ENCODE peak calls at places on chromosome 4, in ten cellular contexts. One of them, this sample, is unnamed.

GRCh38 chr4:166862032-166862431 is 372.3 kb downstream of the SPOCK3 start:
- DNase-seq in stimulated activated CD4-positive, alpha-beta T cell treated with anti-CD3 and anti-CD28 coated beads, TNF-alpha, amount 100 ng/mL, for 1 hour: no peak
- DNase-seq in stomach: no peak
- DNase-seq in NCI-H2107: no peak
- DNase-seq in CD8-positive, alpha-beta T cell: no peak
- DNase-seq in Calu3: no peak
- DNase-seq in sigmoid colon: no peak
- DNase-seq in A549: no peak
- DNase-seq in stimulated activated naive B cell treated with anti-CD40 and anti-IgM and Interleukin-4, amounts not matched to agents 10 μg/mL and 1 μg/mL and 100 μg/mL, for 72 hours: no peak
- DNase-seq in posterior cingulate gyrus: no peak
- DNase-seq in this sample: no peak

GRCh38 chr4:87118826-87119225 is 101.6 kb downstream of the KLHL8 start:
- DNase-seq in stimulated activated CD4-positive, alpha-beta T cell treated with anti-CD3 and anti-CD28 coated beads, TNF-alpha, amount 100 ng/mL, for 1 hour: no peak
- DNase-seq in stomach: no peak
- DNase-seq in NCI-H2107: no peak
- DNase-seq in CD8-positive, alpha-beta T cell: no peak
- DNase-seq in Calu3: no peak
- DNase-seq in sigmoid colon: no peak
- DNase-seq in A549: peak; percentile 21
- DNase-seq in stimulated activated naive B cell treated with anti-CD40 and anti-IgM and Interleukin-4, amounts not matched to agents 10 μg/mL and 1 μg/mL and 100 μg/mL, for 72 hours: no peak
- DNase-seq in posterior cingulate gyrus: no peak
- DNase-seq in this sample: no peak

GRCh38 chr4:83582289-83582756 is 46.4 kb downstream of the GPAT3 start:
- DNase-seq in stimulated activated CD4-positive, alpha-beta T cell treated with anti-CD3 and anti-CD28 coated beads, TNF-alpha, amount 100 ng/mL, for 1 hour: no peak
- DNase-seq in stomach: peak; percentile 54
- DNase-seq in NCI-H2107: peak; percentile 45
- DNase-seq in CD8-positive, alpha-beta T cell: no peak
- DNase-seq in Calu3: peak; percentile 23
- DNase-seq in sigmoid colon: peak; percentile 68
- DNase-seq in A549: peak; percentile 59
- DNase-seq in stimulated activated naive B cell treated with anti-CD40 and anti-IgM and Interleukin-4, amounts not matched to agents 10 μg/mL and 1 μg/mL and 100 μg/mL, for 72 hours: peak; percentile 69
- DNase-seq in posterior cingulate gyrus: no peak
- DNase-seq in this sample: no peak

GRCh38 chr4:114318309-114318708 is 280.3 kb upstream of the UGT8 start:
- DNase-seq in stimulated activated CD4-positive, alpha-beta T cell treated with anti-CD3 and anti-CD28 coated beads, TNF-alpha, amount 100 ng/mL, for 1 hour: no peak
- DNase-seq in stomach: no peak
- DNase-seq in NCI-H2107: no peak
- DNase-seq in CD8-positive, alpha-beta T cell: no peak
- DNase-seq in Calu3: no peak
- DNase-seq in sigmoid colon: no peak
- DNase-seq in A549: peak; percentile 2
- DNase-seq in stimulated activated naive B cell treated with anti-CD40 and anti-IgM and Interleukin-4, amounts not matched to agents 10 μg/mL and 1 μg/mL and 100 μg/mL, for 72 hours: no peak
- DNase-seq in posterior cingulate gyrus: no peak
- DNase-seq in this sample: no peak

GRCh38 chr4:128228021-128228571 is 59.5 kb downstream of the PGRMC2 start:
- DNase-seq in stimulated activated CD4-positive, alpha-beta T cell treated with anti-CD3 and anti-CD28 coated beads, TNF-alpha, amount 100 ng/mL, for 1 hour: no peak
- DNase-seq in stomach: peak; percentile 36
- DNase-seq in NCI-H2107: no peak
- DNase-seq in CD8-positive, alpha-beta T cell: no peak
- DNase-seq in Calu3: peak; percentile 43
- DNase-seq in sigmoid colon: no peak
- DNase-seq in A549: peak; percentile 11
- DNase-seq in stimulated activated naive B cell treated with anti-CD40 and anti-IgM and Interleukin-4, amounts not matched to agents 10 μg/mL and 1 μg/mL and 100 μg/mL, for 72 hours: no peak
- DNase-seq in posterior cingulate gyrus: no peak
- DNase-seq in this sample: no peak

GRCh38 chr4:7383251-7383650 is 51.5 kb downstream of the PSAPL1 start:
- DNase-seq in stimulated activated CD4-positive, alpha-beta T cell treated with anti-CD3 and anti-CD28 coated beads, TNF-alpha, amount 100 ng/mL, for 1 hour: no peak
- DNase-seq in stomach: no peak
- DNase-seq in NCI-H2107: no peak
- DNase-seq in CD8-positive, alpha-beta T cell: no peak
- DNase-seq in Calu3: no peak
- DNase-seq in sigmoid colon: no peak
- DNase-seq in A549: no peak
- DNase-seq in stimulated activated naive B cell treated with anti-CD40 and anti-IgM and Interleukin-4, amounts not matched to agents 10 μg/mL and 1 μg/mL and 100 μg/mL, for 72 hours: no peak
- DNase-seq in posterior cingulate gyrus: peak; percentile 80
- DNase-seq in this sample: peak; percentile 72

GRCh38 chr4:16289872-16290554 is 63.7 kb upstream of the TAPT1 start:
- DNase-seq in stimulated activated CD4-positive, alpha-beta T cell treated with anti-CD3 and anti-CD28 coated beads, TNF-alpha, amount 100 ng/mL, for 1 hour: no peak
- DNase-seq in stomach: no peak
- DNase-seq in NCI-H2107: no peak
- DNase-seq in CD8-positive, alpha-beta T cell: no peak
- DNase-seq in Calu3: no peak
- DNase-seq in sigmoid colon: no peak
- DNase-seq in A549: peak; percentile 17
- DNase-seq in stimulated activated naive B cell treated with anti-CD40 and anti-IgM and Interleukin-4, amounts not matched to agents 10 μg/mL and 1 μg/mL and 100 μg/mL, for 72 hours: no peak
- DNase-seq in posterior cingulate gyrus: no peak
- DNase-seq in this sample: no peak

GRCh38 chr4:48203819-48204218 is 65.8 kb downstream of the TEC start:
- DNase-seq in stimulated activated CD4-positive, alpha-beta T cell treated with anti-CD3 and anti-CD28 coated beads, TNF-alpha, amount 100 ng/mL, for 1 hour: no peak
- DNase-seq in stomach: no peak
- DNase-seq in NCI-H2107: no peak
- DNase-seq in CD8-positive, alpha-beta T cell: no peak
- DNase-seq in Calu3: no peak
- DNase-seq in sigmoid colon: no peak
- DNase-seq in A549: no peak
- DNase-seq in stimulated activated naive B cell treated with anti-CD40 and anti-IgM and Interleukin-4, amounts not matched to agents 10 μg/mL and 1 μg/mL and 100 μg/mL, for 72 hours: no peak
- DNase-seq in posterior cingulate gyrus: no peak
- DNase-seq in this sample: no peak

GRCh38 chr4:25223770-25224375 is 10.0 kb upstream of the PI4K2B start:
- DNase-seq in stimulated activated CD4-positive, alpha-beta T cell treated with anti-CD3 and anti-CD28 coated beads, TNF-alpha, amount 100 ng/mL, for 1 hour: no peak
- DNase-seq in stomach: no peak
- DNase-seq in NCI-H2107: no peak
- DNase-seq in CD8-positive, alpha-beta T cell: peak; percentile 5
- DNase-seq in Calu3: peak; percentile 18
- DNase-seq in sigmoid colon: no peak
- DNase-seq in A549: peak; percentile 61
- DNase-seq in stimulated activated naive B cell treated with anti-CD40 and anti-IgM and Interleukin-4, amounts not matched to agents 10 μg/mL and 1 μg/mL and 100 μg/mL, for 72 hours: no peak
- DNase-seq in posterior cingulate gyrus: no peak
- DNase-seq in this sample: no peak

GRCh38 chr4:182809417-182810102 is 107.6 kb downstream of the DCTD start:
- DNase-seq in stimulated activated CD4-positive, alpha-beta T cell treated with anti-CD3 and anti-CD28 coated beads, TNF-alpha, amount 100 ng/mL, for 1 hour: no peak
- DNase-seq in stomach: no peak
- DNase-seq in NCI-H2107: no peak
- DNase-seq in CD8-positive, alpha-beta T cell: no peak
- DNase-seq in Calu3: no peak
- DNase-seq in sigmoid colon: no peak
- DNase-seq in A549: no peak
- DNase-seq in stimulated activated naive B cell treated with anti-CD40 and anti-IgM and Interleukin-4, amounts not matched to agents 10 μg/mL and 1 μg/mL and 100 μg/mL, for 72 hours: no peak
- DNase-seq in posterior cingulate gyrus: peak; percentile 62
- DNase-seq in this sample: no peak

GRCh38 chr4:1234296-1234695 is 14.6 kb downstream of the CTBP1 start:
- DNase-seq in stimulated activated CD4-positive, alpha-beta T cell treated with anti-CD3 and anti-CD28 coated beads, TNF-alpha, amount 100 ng/mL, for 1 hour: no peak
- DNase-seq in stomach: no peak
- DNase-seq in NCI-H2107: no peak
- DNase-seq in CD8-positive, alpha-beta T cell: no peak
- DNase-seq in Calu3: no peak
- DNase-seq in sigmoid colon: peak; percentile 80
- DNase-seq in A549: no peak
- DNase-seq in stimulated activated naive B cell treated with anti-CD40 and anti-IgM and Interleukin-4, amounts not matched to agents 10 μg/mL and 1 μg/mL and 100 μg/mL, for 72 hours: no peak
- DNase-seq in posterior cingulate gyrus: peak; percentile 38
- DNase-seq in this sample: no peak